ENCODE peak calls at places on chromosomes 16 and 17, in five cellular contexts. O is GM12865, S is PC-9, R is GM23338, E is kidney epithelial cell. Z is an unnamed sample.

GRCh38 chr16:23917621-23918020 is 81.8 kb downstream of the PRKCB start:
- DNase-seq in O (peak; percentile 82), S (no peak), R (no peak), E (no peak), Z (no peak)

GRCh38 chr16:12906765-12907516 is 5.5 kb downstream of the SHISA9 start:
- DNase-seq in O (no peak), S (no peak), R (no peak), E (no peak), Z (no peak)

GRCh38 chr16:4496305-4496704 is 20.1 kb downstream of the HMOX2 start:
- DNase-seq in O (peak; percentile 36), S (peak; percentile 91), R (no peak), E (no peak), Z (peak; percentile 47)

GRCh38 chr16:85571563-85571812 is 41.6 kb upstream of the GSE1 start:
- DNase-seq in O (no peak), S (no peak), R (no peak), E (no peak), Z (no peak)

GRCh38 chr16:19745286-19746018 is 27.4 kb downstream of the IQCK start:
- DNase-seq in O (no peak), S (no peak), R (no peak), E (no peak), Z (peak; percentile 13)

GRCh38 chr16:25014500-25015147 is 545 bp downstream of the ARHGAP17 start:
- DNase-seq in O (peak; percentile 57), S (peak; percentile 46), R (peak; percentile 70), E (no peak), Z (no peak)

GRCh38 chr17:12536021-12536420 is 129.7 kb upstream of the MYOCD start:
- DNase-seq in O (no peak), S (no peak), R (no peak), E (no peak), Z (no peak)

GRCh38 chr16:46884513-46885293 is 541 bp downstream of the GPT2 start:
- DNase-seq in O (peak; percentile 28), S (no peak), R (no peak), E (no peak), Z (no peak)

GRCh38 chr17:9195346-9195870 is 174.1 kb downstream of the NTN1 start:
- DNase-seq in O (no peak), S (no peak), R (no peak), E (no peak), Z (no peak)

GRCh38 chr16:81495321-81496234 is 51.0 kb downstream of the CMIP start:
- DNase-seq in O (no peak), S (no peak), R (no peak), E (no peak), Z (no peak)

GRCh38 chr17:7984904-7985303 is 17.5 kb upstream of the GUCY2D start:
- DNase-seq in O (no peak), S (no peak), R (no peak), E (no peak), Z (no peak)

GRCh38 chr17:7977805-7978204 is 24.6 kb upstream of the GUCY2D start:
- DNase-seq in O (no peak), S (no peak), R (no peak), E (no peak), Z (no peak)

GRCh38 chr17:7987112-7987893 is 15.1 kb upstream of the GUCY2D start:
- DNase-seq in O (no peak), S (no peak), R (no peak), E (no peak), Z (no peak)

GRCh38 chr17:7982171-7982570 is 20.2 kb upstream of the GUCY2D start:
- DNase-seq in O (no peak), S (peak; percentile 43), R (no peak), E (no peak), Z (no peak)

DNA sequence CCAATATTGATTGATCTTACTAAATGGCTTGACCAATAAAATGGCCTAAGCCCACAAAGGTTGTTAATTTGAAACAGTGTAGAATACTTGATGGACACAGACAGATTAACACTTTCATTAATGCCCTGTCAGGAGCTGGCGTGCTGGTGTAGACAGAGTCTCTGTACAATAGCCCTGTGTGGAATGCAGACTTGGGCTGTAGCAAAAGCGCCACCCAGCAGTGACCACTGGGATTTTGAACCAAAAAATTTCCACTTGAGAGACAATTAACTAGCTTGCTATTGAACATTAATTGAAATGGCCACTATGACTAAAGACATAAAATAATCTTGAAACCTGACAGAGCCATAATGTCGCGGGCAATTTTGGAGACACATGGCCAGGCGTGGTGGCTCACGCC is 19.7 kb upstream of the GUCY2D start:
- DNase-seq in O (no peak), S (no peak), R (peak; percentile 16), E (no peak), Z (no peak)
- TF ChIP-seq CTCF in O (no peak), S (no peak), R (peak; percentile 24), E (peak; percentile 21), Z (peak; percentile 26)

DNA sequence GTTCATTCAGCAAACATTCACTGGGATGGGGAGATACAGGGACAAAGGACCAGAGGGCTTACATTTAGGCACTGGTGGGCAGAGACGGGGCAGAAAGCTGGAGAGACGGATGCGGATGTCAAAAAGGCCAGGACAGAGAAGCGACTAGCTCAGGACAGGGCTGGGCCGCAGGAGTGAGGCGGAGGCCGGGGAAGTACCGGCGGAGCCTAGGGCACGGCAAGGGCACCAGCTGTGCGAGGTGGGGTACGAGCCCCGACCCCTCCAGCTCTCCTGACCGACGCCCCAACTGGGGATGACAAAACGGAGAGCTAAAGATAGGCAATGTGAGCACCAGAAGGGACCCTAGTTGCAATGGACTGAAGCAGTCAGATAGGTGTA is 3.9 kb upstream of the SGCA start:
- DNase-seq in O (no peak), S (no peak), R (peak; percentile 45), E (no peak), Z (no peak)
- H3K4me3 ChIP-seq in O (no peak overlapping the region), S (peak overlapping the region; percentile 59), R (peak overlapping the region; percentile 67), E (no peak overlapping the region), Z (no peak overlapping the region)

GRCh38 chr17:38504216-38504615 is 76.0 kb downstream of the ARHGAP23 start:
- DNase-seq in O (no peak), S (no peak), R (no peak), E (no peak), Z (no peak)

DNA sequence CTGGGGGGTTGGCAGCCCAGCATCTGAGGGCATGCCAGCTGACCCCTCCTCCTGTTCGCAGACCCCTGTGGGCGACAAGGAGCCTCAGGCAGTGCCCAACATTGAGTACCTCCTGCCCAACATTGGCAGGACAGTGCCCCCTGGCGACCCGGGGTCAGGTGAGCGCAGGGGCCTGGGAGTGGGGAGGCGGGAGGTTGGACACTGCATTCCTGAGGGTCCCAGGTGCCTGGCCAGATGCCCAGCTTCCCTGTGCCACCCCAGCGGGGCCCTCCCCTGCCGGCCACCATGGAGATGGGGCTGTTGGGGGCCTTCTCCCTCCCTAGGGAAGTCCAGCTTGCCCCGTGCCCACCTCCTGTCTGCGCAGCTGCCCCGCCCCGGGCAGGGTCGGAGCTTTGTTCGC is 70.1 kb downstream of the ARHGAP23 start:
- DNase-seq in O (no peak), S (no peak), R (peak; percentile 39), E (no peak), Z (no peak)
- TF ChIP-seq CTCF in O (no peak), S (no peak), R (peak; percentile 36), E (no peak), Z (no peak)

GRCh38 chr17:3385869-3386816 is at the start of gene OR3A2:
- DNase-seq in O (peak; percentile 90), S (no peak), R (peak; percentile 69), E (no peak), Z (no peak)
- H3K4me3 ChIP-seq in O (peak within 1 kb of the TSS; percentile 74), S (no peak within 1 kb of the TSS), R (peak within 1 kb of the TSS; percentile 46), E (no peak within 1 kb of the TSS), Z (no peak within 1 kb of the TSS)

DNA sequence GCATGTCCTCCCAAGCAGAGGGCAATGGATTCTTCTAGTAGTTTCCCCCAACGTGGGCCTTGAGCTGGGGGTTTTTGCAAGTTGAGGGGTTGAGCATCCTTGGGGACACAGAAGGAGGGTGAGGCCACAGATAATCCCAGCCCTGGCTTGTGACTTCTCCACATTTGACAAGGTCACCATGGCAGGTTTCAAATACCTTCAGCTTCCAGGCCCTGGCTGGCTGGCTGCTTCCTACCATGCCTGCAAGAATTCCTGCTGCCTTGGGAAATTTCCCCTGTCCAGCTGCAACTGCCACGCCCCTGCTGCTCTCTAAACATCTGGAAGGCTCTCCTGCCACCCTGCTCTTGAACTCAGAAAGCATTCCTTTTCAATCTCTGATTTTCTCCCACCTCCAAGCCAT is 41.3 kb downstream of the HS3ST2 start:
- DNase-seq in O (no peak), S (no peak), R (no peak), E (no peak), Z (no peak)
- TF ChIP-seq CTCF in O (no peak), S (no peak), R (no peak), E (no peak), Z (no peak)

DNA sequence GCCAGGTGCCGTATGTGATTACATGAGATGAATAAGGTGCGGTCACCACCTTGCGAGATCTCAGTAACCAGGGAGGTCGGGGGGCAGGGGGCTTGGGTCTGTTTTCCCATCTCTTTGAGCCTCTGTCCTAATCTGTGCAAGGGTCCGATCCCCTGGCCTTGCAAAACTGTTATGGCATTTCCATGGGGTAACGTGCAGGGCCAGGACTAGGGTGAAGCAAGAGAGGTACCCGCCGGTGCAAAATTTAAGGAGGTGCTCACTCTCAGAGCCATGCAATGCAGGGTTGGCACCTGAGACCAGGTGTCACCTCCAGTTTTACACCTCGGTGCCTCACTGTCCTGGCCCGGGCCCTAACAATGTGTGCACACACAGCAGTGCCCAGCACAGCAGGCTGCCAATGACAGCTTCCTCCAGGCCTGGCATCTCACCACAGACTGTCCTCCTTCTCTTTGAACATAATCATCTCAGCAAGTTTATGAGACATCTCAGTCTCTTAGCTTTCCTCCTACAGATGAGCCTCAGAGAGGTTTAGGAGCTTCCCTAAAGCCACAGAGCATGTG is 43.6 kb downstream of the C16orf95 start:
- DNase-seq in O (no peak), S (no peak), R (no peak), E (no peak), Z (no peak)
- H3K4me3 ChIP-seq in O (no peak overlapping the region), S (no peak overlapping the region), R (no peak overlapping the region), E (no peak overlapping the region), Z (no peak overlapping the region)

GRCh38 chr17:64150237-64151015 is 20.5 kb upstream of the ERN1 start:
- DNase-seq in O (no peak), S (peak; percentile 56), R (no peak), E (no peak), Z (no peak)

GRCh38 chr17:64147110-64148016 is 17.4 kb upstream of the ERN1 start:
- DNase-seq in O (peak; percentile 55), S (peak; percentile 57), R (peak; percentile 25), E (no peak), Z (no peak)

GRCh38 chr17:64148017-64148631 is 18.2 kb upstream of the ERN1 start:
- DNase-seq in O (peak; percentile 37), S (no peak), R (peak; percentile 25), E (no peak), Z (no peak)

GRCh38 chr17:64149196-64149595 is 19.3 kb upstream of the ERN1 start:
- DNase-seq in O (no peak), S (no peak), R (no peak), E (no peak), Z (no peak)

DNA sequence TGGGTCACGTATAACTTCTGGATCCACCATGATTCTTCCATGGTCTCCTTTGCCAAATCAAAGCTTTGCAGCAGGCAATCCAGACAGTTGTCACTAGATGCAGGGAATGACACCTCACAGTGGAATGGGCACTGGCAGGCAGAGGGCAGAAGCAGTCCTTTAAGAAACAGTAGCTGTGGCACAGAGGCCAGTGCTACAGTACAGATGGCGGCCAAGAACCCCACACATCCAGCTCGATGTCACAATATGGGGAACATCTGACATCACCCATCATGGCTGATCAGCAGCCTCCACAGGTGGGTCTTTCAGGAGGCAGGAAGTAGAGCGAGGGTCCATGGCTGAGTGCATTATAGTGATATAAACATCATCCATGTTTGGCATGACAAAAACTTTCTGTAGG is 18.8 kb upstream of the ERN1 start:
- DNase-seq in O (peak; percentile 22), S (no peak), R (peak; percentile 14), E (no peak), Z (no peak)
- TF ChIP-seq CTCF in O (no peak), S (peak; percentile 24), R (no peak), E (no peak), Z (no peak)